ENCODE peak calls at places on chromosomes 6 and 20, in four cellular contexts. R is fibroblast of pulmonary artery, Y is astrocyte of the spinal cord, F is left ventricle myocardium inferior. K is an unnamed sample.

GRCh38 chr6:125700591-125701353 is 48.7 kb upstream of the HEY2 start:
- DNase-seq in Y (no peak), F (no peak), R (no peak), K (no peak)

GRCh38 chr6:15020114-15020770 is 225.6 kb upstream of the JARID2 start:
- DNase-seq in F (no peak), R (no peak), Y (no peak), K (no peak)

GRCh38 chr20:11155156-11155805 is 481.5 kb upstream of the JAG1 start:
- DNase-seq in R (no peak), F (no peak), Y (no peak), K (no peak)

GRCh38 chr6:145532361-145532760 is 203.0 kb downstream of the EPM2A start:
- DNase-seq in F (no peak), R (no peak), Y (no peak), K (no peak)

GRCh38 chr6:47206626-47207025 is 103.1 kb downstream of the TNFRSF21 start:
- DNase-seq in Y (no peak), R (peak), F (no peak), K (peak)

GRCh38 chr20:59007758-59008511 is 881 bp upstream of the CTSZ start:
- DNase-seq in F (peak), R (no peak), Y (no peak), K (no peak)

GRCh38 chr6:45480697-45481415 is 103.1 kb upstream of the SUPT3H start:
- DNase-seq in F (no peak), R (no peak), Y (no peak), K (peak)

GRCh38 chr6:136609878-136610706 is 59.9 kb upstream of the MAP7 start:
- DNase-seq in F (no peak), Y (peak), R (peak), K (peak)

GRCh38 chr6:107670792-107671199 is 153.3 kb downstream of the SCML4 start:
- DNase-seq in R (peak), Y (no peak), F (peak), K (peak)

GRCh38 chr6:31321005-31321707 is 35.8 kb downstream of the HLA-B start:
- DNase-seq in R (no peak), Y (no peak), F (no peak), K (no peak)
- H3K4me3 ChIP-seq in R (no peak), Y (no peak), F (no peak), K (no peak)

GRCh38 chr6:85824329-85824728 is 181.6 kb upstream of the SYNCRIP start:
- DNase-seq in Y (no peak), F (no peak), R (no peak), K (no peak)
- TF ChIP-seq CTCF in Y (no peak), F (no peak), R (no peak), K (no peak)

GRCh38 chr6:166640342-166641043 is 13.4 kb upstream of the RPS6KA2 start:
- DNase-seq in Y (peak), R (peak), F (peak), K (no peak)
- H3K4me3 ChIP-seq in Y (no peak), R (no peak), F (peak), K (no peak)

DNA sequence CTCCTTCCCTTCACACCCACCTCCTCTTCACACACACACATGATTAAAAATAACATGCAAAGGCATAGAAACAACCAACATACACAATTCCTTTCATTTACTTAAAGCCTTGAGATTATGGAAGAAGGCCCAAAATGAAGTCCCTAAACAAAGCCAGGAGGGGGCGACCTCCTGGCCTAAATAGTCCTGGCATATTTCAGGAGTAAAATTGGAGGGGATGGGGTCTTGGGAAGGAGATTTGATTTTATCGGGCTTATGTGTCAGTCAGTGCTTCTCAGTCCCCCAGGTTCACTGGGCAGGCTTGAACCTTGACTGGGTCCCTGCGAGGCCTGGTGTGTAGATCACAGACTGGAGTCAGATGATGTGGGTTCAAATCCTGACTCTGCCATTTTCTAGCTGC is 266.4 kb downstream of the SAMD5 start:
- DNase-seq in R (no peak), F (no peak), Y (no peak), K (no peak)
- TF ChIP-seq CTCF in R (peak), F (no peak), Y (peak), K (no peak)

GRCh38 chr6:7166410-7167293 is 58.9 kb downstream of the RREB1 start:
- DNase-seq in Y (peak), F (no peak), R (no peak), K (no peak)
- H3K4me3 ChIP-seq in Y (no peak), F (no peak), R (no peak), K (no peak)

GRCh38 chr20:48695738-48696137 is 132.1 kb downstream of the PREX1 start:
- DNase-seq in F (no peak), Y (no peak), R (no peak), K (no peak)

GRCh38 chr20:48695255-48695654 is 132.5 kb downstream of the PREX1 start:
- DNase-seq in Y (no peak), F (no peak), R (no peak), K (peak)

GRCh38 chr20:48701702-48702101 is 126.1 kb downstream of the PREX1 start:
- DNase-seq in Y (no peak), R (no peak), F (no peak), K (no peak)

GRCh38 chr20:48697845-48698491 is 129.8 kb downstream of the PREX1 start:
- DNase-seq in F (peak), R (peak), Y (peak), K (peak)

GRCh38 chr20:48698507-48699267 is 129.1 kb downstream of the PREX1 start:
- DNase-seq in R (no peak), Y (no peak), F (no peak), K (no peak)
- TF ChIP-seq CTCF in R (no peak), Y (no peak), F (no peak), K (no peak)

K was measured in foreskin fibroblast.